ENCODE peak calls at places on chromosomes 3 and 15, in six cellular contexts. R is iPS DF 19.7, L is hepatic stellate cell, C is endothelial cell of umbilical vein, Y is EH, Z is hypothalamus. B is an unnamed sample.

GRCh38 chr15:59825926-59826325 is 136.8 kb upstream of the BNIP2 start:
- DNase-seq in Z (no peak), Y (peak), R (no peak), C (no peak), L (no peak), B (no peak)

GRCh38 chr3:149615731-149616221 is 42.0 kb downstream of the WWTR1 start:
- DNase-seq in Y (peak), C (peak), L (no peak), Z (no peak), R (no peak), B (no peak)

GRCh38 chr3:139610886-139611285 is 66.9 kb downstream of the NMNAT3 start:
- DNase-seq in Y (no peak), C (no peak), L (no peak), Z (no peak), R (no peak), B (no peak)

GRCh38 chr15:61253186-61253585 is 24.1 kb upstream of the RORA start:
- DNase-seq in Z (no peak), C (no peak), Y (no peak), R (no peak), L (no peak), B (no peak)

GRCh38 chr15:34376856-34377255 is 9.9 kb upstream of the LPCAT4 start:
- DNase-seq in L (no peak), C (no peak), Y (no peak), R (no peak), Z (no peak), B (no peak)

GRCh38 chr3:107450254-107450653 is 72.5 kb upstream of the BBX start:
- DNase-seq in Y (peak), R (no peak), C (no peak), Z (no peak), L (peak), B (peak)

GRCh38 chr3:4447600-4448561 is 19.2 kb downstream of the SUMF1 start:
- DNase-seq in Z (no peak), L (no peak), Y (no peak), R (no peak), C (no peak), B (no peak)

GRCh38 chr3:156605686-156606605 is 51.0 kb upstream of the SSR3 start:
- DNase-seq in L (peak), Z (peak), R (peak), C (peak), Y (peak), B (peak)

GRCh38 chr3:37494206-37494605 is 319.8 kb upstream of the LRRFIP2 start:
- DNase-seq in L (no peak), Z (no peak), R (no peak), C (no peak), Y (no peak), B (no peak)

GRCh38 chr15:63231206-63231605 is 41.8 kb downstream of the RAB8B start:
- DNase-seq in L (no peak), Z (no peak), C (no peak), Y (no peak), R (no peak), B (no peak)

GRCh38 chr15:20345401-20345958 is 196.1 kb downstream of the GOLGA6L6 start:
- DNase-seq in L (peak), C (no peak), Y (no peak), R (no peak), Z (no peak), B (no peak)

GRCh38 chr3:46496745-46497555 is 826 bp upstream of the RTP3 start:
- DNase-seq in Z (no peak), R (no peak), Y (peak), L (no peak), C (peak), B (no peak)

GRCh38 chr15:45918839-45919238 is 284.0 kb downstream of the SQOR start:
- DNase-seq in R (no peak), Y (no peak), L (no peak), Z (no peak), C (peak), B (no peak)

GRCh38 chr3:42839616-42840015 is 30.4 kb downstream of the ACKR2 start:
- DNase-seq in R (no peak), Y (peak), C (peak), L (peak), Z (peak), B (peak)

GRCh38 chr3:124557-125179 is 71.9 kb upstream of the CHL1 start:
- DNase-seq in R (no peak), Z (no peak), Y (no peak), C (no peak), L (no peak), B (no peak)

GRCh38 chr15:99708563-99708962 is 24.7 kb downstream of the LYSMD4 start:
- DNase-seq in L (peak), C (peak), Z (no peak), Y (peak), R (no peak), B (peak)

GRCh38 chr3:182848906-182849305 is 55.6 kb downstream of the ATP11B start:
- DNase-seq in Z (no peak), C (no peak), R (no peak), L (no peak), Y (no peak), B (no peak)

GRCh38 chr15:85335193-85335939 is 45.0 kb upstream of the AKAP13 start:
- DNase-seq in Z (no peak), Y (no peak), R (no peak), C (no peak), L (no peak), B (no peak)